ENCODE peak calls at places on chromosomes 2 and 18, in six cellular contexts. B is psoas muscle; W is effector memory CD4-positive, alpha-beta T cell; O is lung; I is SIG-M5; Y is nephron progenitor cell. N is an unnamed sample.

GRCh38 chr2:127205211-127206140 is 14.6 kb downstream of the CYP27C1 start:
- DNase-seq in B (no peak), W (no peak), O (no peak), I (no peak), Y (no peak), N (no peak)

GRCh38 chr18:45617284-45617683 is 2.0 kb downstream of the SLC14A2 start:
- DNase-seq in B (peak), W (no peak), O (peak), I (no peak), Y (no peak), N (no peak)

GRCh38 chr2:210366675-210367080 is 51.7 kb upstream of the MYL1 start:
- DNase-seq in B (no peak), W (no peak), O (no peak), I (no peak), Y (no peak), N (no peak)

GRCh38 chr2:148524519-148524919 is 120.0 kb upstream of the EPC2 start:
- DNase-seq in B (no peak), W (peak), O (no peak), I (no peak), Y (no peak), N (no peak)

GRCh38 chr2:23375448-23375847 is 9.5 kb upstream of the KLHL29 start:
- DNase-seq in B (no peak), W (no peak), O (no peak), I (no peak), Y (no peak), N (no peak)

GRCh38 chr2:106020032-106020431 is 174.1 kb downstream of the UXS1 start:
- DNase-seq in B (no peak), W (no peak), O (no peak), I (no peak), Y (no peak), N (peak)

GRCh38 chr2:35454966-35455638 is 900.5 kb upstream of the CRIM1 start:
- DNase-seq in B (no peak), W (no peak), O (no peak), I (no peak), Y (no peak), N (no peak)

GRCh38 chr2:95275601-95276243 is 1.5 kb downstream of the PROM2 start:
- DNase-seq in B (no peak), W (no peak), O (no peak), I (no peak), Y (no peak), N (no peak)

GRCh38 chr2:219499555-219499954 is 864 bp downstream of the GMPPA start:
- DNase-seq in B (no peak), W (no peak), O (no peak), I (no peak), Y (no peak), N (no peak)

GRCh38 chr2:173151671-173152398 is 76.2 kb downstream of the MAP3K20 start:
- DNase-seq in B (no peak), W (no peak), O (no peak), I (no peak), Y (no peak), N (no peak)

GRCh38 chr18:21264651-21265050 is 22.6 kb downstream of the GREB1L start:
- DNase-seq in B (no peak), W (no peak), O (no peak), I (no peak), Y (peak), N (no peak)

GRCh38 chr2:129611456-129611855 is 368.0 kb upstream of the RAB6C start:
- DNase-seq in B (no peak), W (no peak), O (no peak), I (no peak), Y (no peak), N (no peak)

GRCh38 chr2:235200216-235200615 is 248.4 kb downstream of the SH3BP4 start:
- DNase-seq in B (no peak), W (no peak), O (no peak), I (no peak), Y (no peak), N (no peak)

GRCh38 chr2:134738150-134738865 is 19.5 kb upstream of the TMEM163 start:
- DNase-seq in B (no peak), W (no peak), O (no peak), I (no peak), Y (no peak), N (no peak)

GRCh38 chr18:40612356-40612755 is 1342.7 kb upstream of the PIK3C3 start:
- DNase-seq in B (no peak), W (no peak), O (no peak), I (no peak), Y (no peak), N (peak)

GRCh38 chr2:82333697-82334096 is 2029.1 kb upstream of the LRRTM1 start:
- DNase-seq in B (no peak), W (no peak), O (no peak), I (no peak), Y (no peak), N (no peak)

GRCh38 chr18:34647251-34647650 is 62.8 kb upstream of the DTNA start:
- DNase-seq in B (no peak), W (no peak), O (no peak), I (no peak), Y (no peak), N (no peak)

N was measured in NCI-H1694.